ENCODE peak calls at places on chromosomes 16 and 17, in seven cellular contexts. F is HCT116, E is GM12878, H is SK-N-SH, Y is K562, M is HepG2, J is H1. Q is an unnamed sample.

GRCh38 chr17:64615025-64615677 is 47.0 kb downstream of the SMURF2 start:
- DNase-seq in M (no peak), E (no peak), F (no peak), Y (no peak), J (no peak), H (no peak), Q (no peak)

GRCh38 chr16:15517743-15518142 is 83.4 kb downstream of the BMERB1 start:
- DNase-seq in E (no peak), H (no peak), M (no peak), Y (no peak), J (no peak), F (no peak), Q (no peak)

GRCh38 chr17:27559996-27560481 is 70.9 kb upstream of the LGALS9 start:
- DNase-seq in E (no peak), H (peak; percentile 58), F (no peak), M (no peak), Y (no peak), J (no peak), Q (no peak)

GRCh38 chr16:88978608-88979346 is 1.8 kb upstream of the CBFA2T3 start:
- DNase-seq in J (no peak), F (no peak), H (no peak), Y (peak; percentile 95), M (no peak), E (peak; percentile 47), Q (no peak)

GRCh38 chr16:87851601-87852000 is 17.7 kb downstream of the SLC7A5 start:
- DNase-seq in E (no peak), Y (no peak), J (no peak), M (no peak), F (no peak), H (no peak), Q (no peak)

GRCh38 chr17:14281530-14281929 is 19.4 kb upstream of the HS3ST3B1 start:
- DNase-seq in M (no peak), E (no peak), H (no peak), Y (no peak), J (no peak), F (no peak), Q (no peak)

GRCh38 chr17:72850410-72850809 is 242.1 kb downstream of the SLC39A11 start:
- DNase-seq in H (no peak), Y (no peak), M (no peak), F (no peak), J (no peak), E (no peak), Q (no peak)

GRCh38 chr16:54976651-54977200 is 46.1 kb downstream of the IRX5 start:
- DNase-seq in F (no peak), H (no peak), J (no peak), E (no peak), M (no peak), Y (no peak), Q (no peak)

GRCh38 chr17:74759941-74760340 is 11.5 kb downstream of the NHERF1 start:
- DNase-seq in E (no peak), Y (peak; percentile 46), F (no peak), J (no peak), H (peak; percentile 56), M (no peak), Q (no peak)

GRCh38 chr16:20906225-20906870 is 5.8 kb downstream of the LYRM1 start:
- DNase-seq in M (no peak), F (no peak), H (no peak), Y (no peak), J (no peak), E (no peak), Q (no peak)

GRCh38 chr17:32496348-32497078 is 9.7 kb downstream of the CDK5R1 start:
- DNase-seq in H (no peak), Y (no peak), F (no peak), E (no peak), J (no peak), M (no peak), Q (no peak)

GRCh38 chr16:12764813-12765212 is 38.9 kb downstream of the CPPED1 start:
- DNase-seq in E (no peak), F (no peak), J (no peak), Y (no peak), H (no peak), M (no peak), Q (no peak)
- TF ChIP-seq SIN3A in E (no peak), F (no peak), J (no peak), Y (no peak), H (no peak), M (no peak), Q (no peak)

DNA sequence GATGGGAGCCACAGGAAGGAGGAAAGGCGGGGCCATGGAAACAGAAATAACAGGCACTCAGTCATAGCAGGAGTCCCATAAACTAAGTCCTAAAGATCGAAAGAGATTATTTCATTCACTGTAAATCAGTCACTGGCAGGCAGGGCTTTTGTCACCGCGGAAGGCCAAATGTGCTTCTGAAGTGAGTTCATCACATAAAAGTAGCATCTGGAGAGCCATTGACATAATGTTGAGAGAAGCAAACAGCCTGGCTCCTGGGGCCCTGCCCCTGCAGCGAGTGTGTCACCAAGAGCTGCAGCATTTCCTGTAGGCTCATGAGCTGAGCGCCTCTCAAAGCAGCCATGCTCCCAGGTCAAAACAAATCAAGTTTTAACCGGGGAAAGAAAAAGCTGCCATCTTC is 476.2 kb downstream of the HAPSTR1 start:
- DNase-seq in Y (no peak), H (no peak), F (no peak), M (no peak), E (no peak), J (no peak), Q (no peak)
- H3K4me3 ChIP-seq in Y (no peak overlapping the region), H (no peak overlapping the region), F (no peak overlapping the region), M (no peak overlapping the region), E (no peak overlapping the region), J (no peak overlapping the region), Q (no peak overlapping the region)

GRCh38 chr17:61770752-61771533 is 92.4 kb downstream of the BRIP1 start:
- DNase-seq in F (no peak), M (no peak), H (no peak), Y (no peak), E (no peak), J (no peak), Q (no peak)
- TF ChIP-seq SIN3A in F (no peak), M (no peak), H (no peak), Y (no peak), E (no peak), J (no peak), Q (no peak)

DNA sequence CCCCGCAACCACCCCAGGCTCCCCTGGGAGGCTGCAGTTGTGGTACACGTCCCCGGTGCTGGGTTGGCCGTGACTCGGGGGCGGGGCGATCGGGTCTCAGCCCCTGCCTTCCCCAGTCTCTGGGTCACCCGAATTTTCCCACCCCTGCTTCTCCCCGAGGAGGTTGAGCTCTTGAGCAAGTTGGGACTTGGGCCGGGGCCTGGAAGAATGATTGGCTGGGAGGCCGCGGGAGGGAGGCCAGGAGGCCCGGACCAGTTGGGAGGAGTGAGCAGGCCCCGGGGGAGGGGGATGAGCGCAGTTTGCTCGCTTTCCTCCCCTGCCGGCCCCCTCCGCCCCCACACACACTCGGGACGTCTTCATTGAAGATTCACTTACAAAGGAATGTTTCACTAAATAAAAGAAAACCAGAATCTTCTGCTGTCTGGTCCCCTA is 4.5 kb upstream of the HEXIM1 start:
- DNase-seq in M (no peak), E (no peak), H (peak; percentile 17), J (no peak), F (no peak), Y (peak; percentile 56), Q (no peak)
- H3K4me3 ChIP-seq in M (no peak overlapping the region), E (peak overlapping the region; percentile 67), H (no peak overlapping the region), J (peak overlapping the region; percentile 34), F (no peak overlapping the region), Y (peak overlapping the region; percentile 21), Q (no peak overlapping the region)

DNA sequence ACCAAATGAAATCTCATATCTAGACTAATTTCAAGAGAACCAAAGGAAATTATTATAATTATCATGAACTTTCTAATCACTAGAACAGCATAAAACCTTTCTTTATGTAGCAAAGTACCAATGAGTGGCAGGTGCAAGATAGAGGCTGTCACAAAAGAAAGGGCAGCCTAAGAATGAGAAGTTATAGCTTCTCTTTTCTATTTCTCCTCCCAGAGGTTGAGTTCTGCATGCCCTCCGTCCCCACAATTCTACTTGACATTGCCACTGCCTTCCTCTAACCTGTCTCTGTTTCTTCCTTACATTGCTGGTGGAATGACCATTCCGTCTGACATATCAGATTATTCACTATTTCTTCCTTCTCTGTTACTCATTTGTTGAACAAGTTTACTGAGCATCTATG is 87.4 kb upstream of the ATF7IP2 start:
- DNase-seq in F (no peak), H (no peak), E (no peak), M (no peak), J (no peak), Y (no peak), Q (no peak)
- TF ChIP-seq SIN3A in F (no peak), H (no peak), E (no peak), M (no peak), J (no peak), Y (no peak), Q (no peak)

DNA sequence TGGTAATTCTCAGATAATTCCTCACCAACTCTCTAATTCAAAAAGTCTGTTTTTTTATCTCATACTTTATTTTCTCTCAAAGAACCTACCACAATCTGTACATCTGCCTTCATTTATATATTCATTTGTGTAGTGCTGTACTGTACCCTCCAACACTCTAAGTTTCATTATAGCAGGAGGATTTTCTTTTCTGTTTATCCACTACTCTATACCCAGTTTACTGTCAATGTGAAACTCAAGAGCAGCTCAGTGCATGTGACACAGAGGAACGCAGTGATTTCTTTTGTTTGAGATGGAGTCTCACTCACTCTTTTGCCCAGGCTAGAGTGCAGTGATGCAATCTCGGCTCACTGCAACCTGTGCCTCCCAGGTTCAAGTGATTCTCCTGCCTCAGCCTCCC is 117.8 kb downstream of the ADAMTS18 start:
- DNase-seq in Y (no peak), M (no peak), F (no peak), H (no peak), J (no peak), E (no peak), Q (no peak)
- H3K4me3 ChIP-seq in Y (no peak overlapping the region), M (no peak overlapping the region), F (no peak overlapping the region), H (no peak overlapping the region), J (no peak overlapping the region), E (no peak overlapping the region), Q (no peak overlapping the region)

DNA sequence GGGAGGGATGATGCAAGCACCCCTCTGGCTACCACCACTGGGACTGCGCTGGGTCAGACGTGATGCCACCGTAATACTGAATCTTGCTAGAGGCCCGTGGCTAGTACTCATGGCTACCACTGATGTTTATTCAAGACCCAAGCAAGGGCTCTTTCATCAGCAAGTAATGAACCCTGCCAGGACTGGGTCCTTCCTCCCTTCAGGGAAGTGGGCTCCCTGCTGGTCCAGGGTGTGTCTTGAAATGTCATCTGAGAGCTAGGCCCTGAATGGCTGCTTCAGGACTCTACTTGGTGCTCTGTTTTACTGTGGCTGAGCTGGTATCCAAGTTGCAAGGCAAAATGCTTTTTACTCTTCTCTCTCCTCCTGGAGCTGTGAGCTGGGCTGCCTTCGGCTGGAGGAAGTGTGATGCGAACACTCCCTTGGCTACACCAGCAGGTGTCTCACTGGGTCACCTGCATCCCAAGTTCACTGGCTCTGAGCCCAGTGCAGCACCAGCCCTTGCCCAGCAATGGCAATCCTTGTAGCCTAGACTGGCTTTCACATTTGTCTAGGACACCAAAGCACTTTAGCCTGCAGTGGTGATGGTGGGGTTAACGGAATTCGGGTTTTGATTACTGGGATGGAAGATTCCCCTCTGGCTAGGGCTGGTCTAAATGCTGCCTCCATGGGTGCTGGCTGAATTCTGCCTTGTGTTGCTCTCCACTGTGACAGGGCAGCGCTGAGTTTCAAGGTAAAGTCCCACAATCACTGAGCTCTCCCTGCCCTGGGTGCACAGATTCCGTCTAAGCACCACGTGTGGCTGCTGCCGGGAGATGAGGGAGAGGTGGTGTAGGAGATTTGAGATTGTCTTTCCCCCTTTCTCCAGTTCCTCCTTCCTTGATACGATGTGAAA is 98.6 kb downstream of the USP22 start:
- DNase-seq in E (no peak), F (peak; percentile 36), J (no peak), Y (peak; percentile 6), M (peak; percentile 37), H (no peak), Q (no peak)
- TF ChIP-seq SIN3A in E (no peak), F (no peak), J (no peak), Y (no peak), M (no peak), H (no peak), Q (no peak)

GRCh38 chr17:81436294-81436849 is 41.1 kb downstream of the BAHCC1 start:
- DNase-seq in H (peak; percentile 86), M (no peak), F (no peak), Y (no peak), E (no peak), J (no peak), Q (no peak)
- H3K4me3 ChIP-seq in H (no peak overlapping the region), M (no peak overlapping the region), F (no peak overlapping the region), Y (no peak overlapping the region), E (no peak overlapping the region), J (no peak overlapping the region), Q (no peak overlapping the region)